ENCODE peak calls at places on chromosome 16, in six cellular contexts. U is nephron progenitor cell; K is lung; M is RPMI7951; S is activated CD8-positive, alpha-beta memory T cell treated with anti-CD3 and anti-CD28 coated beads for 4 hours; W is fibroblast of the aortic adventitia. Y is an unnamed sample.

GRCh38 chr16:6956511-6956910 is 376.1 kb upstream of the RBFOX1 start:
- DNase-seq in U (no peak), K (no peak), M (peak), S (no peak), W (no peak), Y (no peak)

GRCh38 chr16:29708917-29709600 is 30.1 kb downstream of the QPRT start:
- DNase-seq in U (no peak), K (no peak), M (no peak), S (no peak), W (no peak), Y (no peak)

GRCh38 chr16:12703935-12704334 is 99.8 kb downstream of the CPPED1 start:
- DNase-seq in U (no peak), K (no peak), M (peak), S (no peak), W (no peak), Y (peak)

GRCh38 chr16:2470603-2471015 is 488 bp upstream of the NTN3 start:
- DNase-seq in U (no peak), K (no peak), M (no peak), S (no peak), W (no peak), Y (peak)

GRCh38 chr16:14369734-14370598 is 260.1 kb downstream of the PARN start:
- DNase-seq in U (no peak), K (no peak), M (peak), S (no peak), W (peak), Y (no peak)

GRCh38 chr16:80085606-80086005 is 455.2 kb upstream of the DYNLRB2 start:
- DNase-seq in U (no peak), K (no peak), M (no peak), S (no peak), W (no peak), Y (no peak)

GRCh38 chr16:84484579-84485254 is 19.7 kb downstream of the MEAK7 start:
- DNase-seq in U (peak), K (peak), M (peak), S (no peak), W (peak), Y (peak)

GRCh38 chr16:35776-36305 is 17.6 kb downstream of the POLR3K start:
- DNase-seq in U (no peak), K (no peak), M (no peak), S (no peak), W (no peak), Y (no peak)

GRCh38 chr16:70302745-70303144 is 3.8 kb downstream of the DDX19B start:
- DNase-seq in U (no peak), K (no peak), M (no peak), S (no peak), W (no peak), Y (no peak)

GRCh38 chr16:2420035-2420434 is 9.2 kb upstream of the CCNF start:
- DNase-seq in U (no peak), K (no peak), M (no peak), S (no peak), W (peak), Y (no peak)

GRCh38 chr16:29148867-29149272 is 164.0 kb downstream of the LAT start:
- DNase-seq in U (no peak), K (peak), M (no peak), S (peak), W (no peak), Y (no peak)

GRCh38 chr16:55487048-55487803 is 8.2 kb downstream of the MMP2 start:
- DNase-seq in U (no peak), K (no peak), M (peak), S (no peak), W (peak), Y (no peak)

GRCh38 chr16:85416267-85417109 is 196.6 kb upstream of the GSE1 start:
- DNase-seq in U (peak), K (peak), M (no peak), S (peak), W (peak), Y (peak)

GRCh38 chr16:54584121-54584520 is 297.5 kb upstream of the IRX3 start:
- DNase-seq in U (no peak), K (no peak), M (no peak), S (no peak), W (no peak), Y (no peak)

GRCh38 chr16:3881499-3881995 is 1.0 kb upstream of the CREBBP start:
- DNase-seq in U (no peak), K (no peak), M (no peak), S (no peak), W (no peak), Y (peak)

GRCh38 chr16:48810436-48810802 is 200.4 kb upstream of the N4BP1 start:
- DNase-seq in U (no peak), K (peak), M (no peak), S (no peak), W (no peak), Y (no peak)

GRCh38 chr16:68085259-68086071 is at the start of gene NFATC3:
- DNase-seq in U (peak), K (peak), M (peak), S (peak), W (peak), Y (peak)

GRCh38 chr16:9908613-9909012 is 273.6 kb downstream of the GRIN2A start:
- DNase-seq in U (peak), K (no peak), M (peak), S (no peak), W (no peak), Y (peak)

GRCh38 chr16:85675528-85675927 is 13.2 kb downstream of the GINS2 start:
- DNase-seq in U (no peak), K (no peak), M (peak), S (no peak), W (peak), Y (no peak)